ENCODE peak calls at places on chromosomes 1 and 21, in four cellular contexts. One of them, this sample, is unnamed. For H3K4me1, the result is how much of the 10 kb centered on the place peaks cover.

GRCh38 chr1:228735871-228736586 is 750 bp downstream of the RHOU start:
- DNase-seq in heart right ventricle: peak
- DNase-seq in CD8-positive, alpha-beta T cell: peak
- DNase-seq in Panc1: no peak
- DNase-seq in this sample: no peak

GRCh38 chr1:77489910-77490309 is 192.5 kb downstream of the ZZZ3 start:
- DNase-seq in heart right ventricle: no peak
- DNase-seq in CD8-positive, alpha-beta T cell: no peak
- DNase-seq in Panc1: no peak
- DNase-seq in this sample: no peak

GRCh38 chr1:235633220-235633540 is 16.4 kb downstream of the GNG4 start:
- DNase-seq in heart right ventricle: no peak
- DNase-seq in CD8-positive, alpha-beta T cell: no peak
- DNase-seq in Panc1: no peak
- DNase-seq in this sample: no peak

GRCh38 chr1:233393084-233393840 is 65.7 kb downstream of the MAP3K21 start:
- DNase-seq in heart right ventricle: no peak
- DNase-seq in CD8-positive, alpha-beta T cell: no peak
- DNase-seq in Panc1: no peak
- DNase-seq in this sample: no peak

GRCh38 chr1:5764959-5765358 is 227.3 kb downstream of the NPHP4 start:
- DNase-seq in heart right ventricle: no peak
- DNase-seq in CD8-positive, alpha-beta T cell: no peak
- DNase-seq in Panc1: no peak
- DNase-seq in this sample: no peak

GRCh38 chr1:16237343-16237830 is 404 bp upstream of the CPLANE2 start:
- DNase-seq in heart right ventricle: no peak
- DNase-seq in CD8-positive, alpha-beta T cell: no peak
- DNase-seq in Panc1: no peak
- DNase-seq in this sample: no peak

GRCh38 chr1:229452956-229453801 is 19.3 kb upstream of the ACTA1 start:
- DNase-seq in heart right ventricle: no peak
- DNase-seq in CD8-positive, alpha-beta T cell: no peak
- DNase-seq in Panc1: peak
- DNase-seq in this sample: no peak

GRCh38 chr1:48470506-48470905 is 1.5 kb downstream of the SPATA6 start:
- DNase-seq in heart right ventricle: peak
- DNase-seq in CD8-positive, alpha-beta T cell: no peak
- DNase-seq in Panc1: peak
- DNase-seq in this sample: no peak

GRCh38 chr21:42539931-42540343 is 26.3 kb downstream of the SLC37A1 start:
- DNase-seq in heart right ventricle: no peak
- DNase-seq in CD8-positive, alpha-beta T cell: no peak
- DNase-seq in Panc1: no peak
- DNase-seq in this sample: no peak

GRCh38 chr1:113901171-113901570 is 3.4 kb downstream of the AP4B1 start:
- DNase-seq in heart right ventricle: no peak
- DNase-seq in CD8-positive, alpha-beta T cell: no peak
- DNase-seq in Panc1: no peak
- DNase-seq in this sample: no peak

GRCh38 chr1:89198081-89198480 is 661 bp downstream of the GBP4 start:
- DNase-seq in heart right ventricle: no peak
- DNase-seq in CD8-positive, alpha-beta T cell: no peak
- DNase-seq in Panc1: no peak
- DNase-seq in this sample: no peak

GRCh38 chr1:17511188-17511587 is 28.3 kb upstream of the ARHGEF10L start:
- DNase-seq in heart right ventricle: no peak
- DNase-seq in CD8-positive, alpha-beta T cell: no peak
- DNase-seq in Panc1: no peak
- DNase-seq in this sample: no peak

GRCh38 chr1:204106825-204107224 is 33.9 kb downstream of the SOX13 start:
- DNase-seq in heart right ventricle: no peak
- DNase-seq in CD8-positive, alpha-beta T cell: no peak
- DNase-seq in Panc1: no peak
- DNase-seq in this sample: no peak

GRCh38 chr1:50427818-50428779 is 4.9 kb upstream of the DMRTA2 start:
- DNase-seq in heart right ventricle: no peak
- DNase-seq in CD8-positive, alpha-beta T cell: no peak
- DNase-seq in Panc1: no peak
- DNase-seq in this sample: no peak

GRCh38 chr1:36984026-36984425 is 50.3 kb downstream of the GRIK3 start:
- DNase-seq in heart right ventricle: no peak
- DNase-seq in CD8-positive, alpha-beta T cell: no peak
- DNase-seq in Panc1: no peak
- DNase-seq in this sample: no peak

GRCh38 chr1:145960468-145961108 is 2.8 kb upstream of the LIX1L start:
- DNase-seq in heart right ventricle: peak
- DNase-seq in CD8-positive, alpha-beta T cell: peak
- DNase-seq in Panc1: no peak
- DNase-seq in this sample: peak

GRCh38 chr1:86155807-86156561 is 588 bp downstream of the COL24A1 start:
- DNase-seq in heart right ventricle: peak
- DNase-seq in CD8-positive, alpha-beta T cell: no peak
- DNase-seq in Panc1: no peak
- DNase-seq in this sample: no peak

GRCh38 chr21:31198575-31198974 is 145.5 kb downstream of the TIAM1 start:
- DNase-seq in heart right ventricle: no peak
- DNase-seq in CD8-positive, alpha-beta T cell: no peak
- DNase-seq in Panc1: peak
- DNase-seq in this sample: peak

GRCh38 chr1:166488327-166488726 is 321.5 kb upstream of the FAM78B start:
- DNase-seq in heart right ventricle: no peak
- DNase-seq in CD8-positive, alpha-beta T cell: no peak
- DNase-seq in Panc1: no peak
- DNase-seq in this sample: no peak

GRCh38 chr21:35136586-35137254 is 87.6 kb upstream of the RUNX1 start:
- DNase-seq in heart right ventricle: no peak
- DNase-seq in CD8-positive, alpha-beta T cell: no peak
- DNase-seq in Panc1: no peak
- DNase-seq in this sample: peak

GRCh38 chr1:234929369-234929768 is 199.3 kb downstream of the TOMM20 start:
- DNase-seq in heart right ventricle: no peak
- DNase-seq in CD8-positive, alpha-beta T cell: no peak
- DNase-seq in Panc1: no peak
- DNase-seq in this sample: peak

GRCh38 chr1:183730107-183730724 is 74.7 kb upstream of the RGL1 start:
- DNase-seq in heart right ventricle: no peak
- DNase-seq in CD8-positive, alpha-beta T cell: no peak
- DNase-seq in Panc1: no peak
- DNase-seq in this sample: no peak

GRCh38 chr1:226682841-226683800 is 56.0 kb downstream of the ITPKB start:
- DNase-seq in heart right ventricle: no peak
- DNase-seq in CD8-positive, alpha-beta T cell: peak
- DNase-seq in Panc1: no peak
- DNase-seq in this sample: no peak
- H3K4me1 ChIP-seq in heart right ventricle: half or more
- H3K4me1 ChIP-seq in CD8-positive, alpha-beta T cell: half or more
- H3K4me1 ChIP-seq in Panc1: under half
- H3K4me1 ChIP-seq in this sample: under half

DNA sequence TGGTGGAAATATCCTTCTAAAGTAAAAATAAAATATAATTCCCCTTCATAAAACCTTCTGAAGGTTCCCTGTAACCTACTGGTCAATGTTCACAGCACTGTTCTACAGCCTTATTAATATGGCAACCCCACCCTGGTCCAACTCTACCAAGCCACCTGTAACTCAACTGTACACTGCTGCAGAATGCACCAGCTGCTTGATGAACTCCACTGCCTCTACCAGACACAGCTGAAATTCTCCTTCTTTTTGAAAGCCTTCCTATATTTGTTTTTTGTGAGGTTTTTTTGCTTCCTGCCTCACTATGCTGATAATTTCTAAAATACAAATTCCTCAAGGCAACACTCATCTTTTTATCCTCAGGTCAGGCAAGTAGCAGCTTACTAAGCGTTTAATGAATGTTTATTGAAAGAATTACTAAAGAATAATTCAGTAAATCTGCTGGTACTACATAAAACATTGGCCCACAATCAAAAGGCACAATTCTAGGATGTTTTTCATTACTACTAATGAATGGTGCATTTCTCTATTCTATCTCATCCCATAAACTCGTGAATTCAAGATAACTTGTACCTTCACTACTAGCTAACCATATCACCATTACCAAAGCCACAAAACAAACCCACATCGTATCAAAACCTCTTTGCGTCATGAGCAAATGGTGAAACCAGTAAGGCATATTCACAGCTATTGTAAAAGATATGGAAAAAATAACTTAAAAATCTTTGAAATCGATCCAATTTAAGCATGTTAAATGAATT is 2.4 kb downstream of the SSX2IP start:
- DNase-seq in heart right ventricle: no peak
- DNase-seq in CD8-positive, alpha-beta T cell: no peak
- DNase-seq in Panc1: no peak
- DNase-seq in this sample: no peak
- H3K4me3 ChIP-seq in heart right ventricle: peak
- H3K4me3 ChIP-seq in CD8-positive, alpha-beta T cell: no peak
- H3K4me3 ChIP-seq in Panc1: no peak
- H3K4me3 ChIP-seq in this sample: no peak

GRCh38 chr1:201401700-201402099 is 2.6 kb upstream of the LAD1 start:
- DNase-seq in heart right ventricle: no peak
- DNase-seq in CD8-positive, alpha-beta T cell: no peak
- DNase-seq in Panc1: no peak
- DNase-seq in this sample: no peak
- H3K4me1 ChIP-seq in heart right ventricle: under half
- H3K4me1 ChIP-seq in CD8-positive, alpha-beta T cell: under half
- H3K4me1 ChIP-seq in Panc1: under half
- H3K4me1 ChIP-seq in this sample: under half

DNA sequence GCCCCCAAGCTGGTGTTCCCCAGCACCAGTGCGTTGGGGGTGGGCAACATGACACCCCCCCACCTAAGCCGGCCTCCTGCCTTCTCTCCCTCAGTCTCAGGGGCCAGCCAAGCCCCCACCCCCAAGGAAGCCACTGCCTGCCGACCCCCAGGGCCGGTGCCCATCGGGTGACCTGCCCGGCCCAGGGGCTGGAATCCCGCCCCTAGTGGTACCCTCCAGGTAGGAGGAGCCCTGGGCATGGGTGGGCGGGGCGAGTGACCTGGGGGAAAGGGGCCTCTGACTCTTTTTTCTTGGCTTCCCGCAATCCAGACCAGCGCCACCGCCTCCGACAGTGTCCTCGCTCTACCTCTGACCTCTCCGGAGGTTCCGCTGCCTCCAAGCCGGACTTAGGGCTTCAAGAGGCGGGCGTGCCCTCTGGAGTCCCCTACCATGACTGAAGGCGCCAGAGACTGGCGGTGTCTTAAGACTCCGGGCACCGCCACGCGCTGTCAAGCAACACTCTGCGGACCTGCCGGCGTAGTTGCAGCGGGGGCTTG is 1.3 kb upstream of the EFNA4 start:
- DNase-seq in heart right ventricle: no peak
- DNase-seq in CD8-positive, alpha-beta T cell: no peak
- DNase-seq in Panc1: no peak
- DNase-seq in this sample: no peak
- H3K4me3 ChIP-seq in heart right ventricle: peak
- H3K4me3 ChIP-seq in CD8-positive, alpha-beta T cell: no peak
- H3K4me3 ChIP-seq in Panc1: peak
- H3K4me3 ChIP-seq in this sample: no peak

GRCh38 chr1:9434247-9434646 is 105.0 kb upstream of the SLC25A33 start:
- DNase-seq in heart right ventricle: no peak
- DNase-seq in CD8-positive, alpha-beta T cell: no peak
- DNase-seq in Panc1: no peak
- DNase-seq in this sample: no peak
- H3K4me1 ChIP-seq in heart right ventricle: under half
- H3K4me1 ChIP-seq in CD8-positive, alpha-beta T cell: under half
- H3K4me1 ChIP-seq in Panc1: half or more
- H3K4me1 ChIP-seq in this sample: under half